ENCODE peak calls at places on chromosomes 4 and X, in six cellular contexts. R is RWPE2; D is kidney; T is GM23248; H is CD8-positive, alpha-beta T cell; O is PC-3. Q is an unnamed sample. For H3K36me3 and H3K9me3, the result is how much of the 10 kb centered on the place peaks cover.

GRCh38 chr4:167873536-167873935 is 218.8 kb upstream of the ANXA10 start:
- DNase-seq in R (no peak), D (no peak), T (no peak), H (no peak), O (no peak), Q (no peak)

GRCh38 chr4:108543359-108543968 is 76.9 kb upstream of the RPL34 start:
- DNase-seq in R (no peak), D (no peak), T (no peak), H (no peak), O (no peak), Q (no peak)

GRCh38 chr4:11130195-11130975 is 298.3 kb downstream of the HS3ST1 start:
- DNase-seq in R (no peak), D (no peak), T (peak), H (no peak), O (peak), Q (no peak)

GRCh38 chrX:2969021-2969420 is 37.3 kb upstream of the ARSH start:
- DNase-seq in R (no peak), D (no peak), T (no peak), H (no peak), O (no peak), Q (no peak)

GRCh38 chrX:95218964-95219363 is 1465.7 kb upstream of the DIAPH2 start:
- DNase-seq in R (no peak), D (no peak), T (no peak), H (no peak), O (no peak), Q (no peak)

GRCh38 chrX:65668362-65669310 is 1.2 kb downstream of the MSN start:
- DNase-seq in R (peak), D (peak), T (peak), H (peak), O (peak), Q (peak)

GRCh38 chr4:55364691-55365346 is 18.8 kb downstream of the SRD5A3 start:
- DNase-seq in R (no peak), D (no peak), T (no peak), H (no peak), O (no peak), Q (no peak)

GRCh38 chrX:153726286-153727107 is 1.8 kb downstream of the ABCD1 start:
- DNase-seq in R (no peak), D (peak), T (peak), H (peak), O (peak), Q (peak)

GRCh38 chr4:79913581-79913980 is 159.4 kb downstream of the ANTXR2 start:
- DNase-seq in R (no peak), D (no peak), T (peak), H (no peak), O (no peak), Q (no peak)

GRCh38 chrX:115560211-115560977 is 580 bp upstream of the PLS3 start:
- DNase-seq in R (peak), D (no peak), T (no peak), H (no peak), O (peak), Q (no peak)

GRCh38 chr4:184471872-184472539 is 2.3 kb downstream of the IRF2 start:
- DNase-seq in R (no peak), D (no peak), T (peak), H (no peak), O (peak), Q (no peak)

GRCh38 chr4:154722262-154722661 is 21.5 kb upstream of the LRAT start:
- DNase-seq in R (no peak), D (no peak), T (no peak), H (no peak), O (peak), Q (no peak)

GRCh38 chr4:41709844-41710481 is 38.6 kb downstream of the PHOX2B start:
- DNase-seq in R (no peak), D (no peak), T (peak), H (no peak), O (peak), Q (no peak)

GRCh38 chrX:20711366-20711765 is 444.7 kb upstream of the RPS6KA3 start:
- DNase-seq in R (no peak), D (no peak), T (no peak), H (no peak), O (no peak), Q (no peak)

GRCh38 chr4:121728066-121728465 is 31.3 kb upstream of the ANXA5 start:
- DNase-seq in R (no peak), D (no peak), T (peak), H (no peak), O (peak), Q (no peak)

GRCh38 chrX:1391370-1391706 is 575 bp downstream of the SLC25A6 start:
- DNase-seq in R (no peak), D (no peak), T (no peak), H (peak), O (peak), Q (no peak)

GRCh38 chrX:1390621-1391369 is 1.1 kb downstream of the SLC25A6 start:
- DNase-seq in R (peak), D (peak), T (peak), H (no peak), O (no peak), Q (no peak)

GRCh38 chrX:1389181-1389992 is 2.5 kb downstream of the SLC25A6 start:
- DNase-seq in R (peak), D (peak), T (no peak), H (no peak), O (no peak), Q (no peak)

GRCh38 chrX:1388651-1389050 is 3.3 kb downstream of the SLC25A6 start:
- DNase-seq in R (peak), D (peak), T (no peak), H (no peak), O (no peak), Q (no peak)

DNA sequence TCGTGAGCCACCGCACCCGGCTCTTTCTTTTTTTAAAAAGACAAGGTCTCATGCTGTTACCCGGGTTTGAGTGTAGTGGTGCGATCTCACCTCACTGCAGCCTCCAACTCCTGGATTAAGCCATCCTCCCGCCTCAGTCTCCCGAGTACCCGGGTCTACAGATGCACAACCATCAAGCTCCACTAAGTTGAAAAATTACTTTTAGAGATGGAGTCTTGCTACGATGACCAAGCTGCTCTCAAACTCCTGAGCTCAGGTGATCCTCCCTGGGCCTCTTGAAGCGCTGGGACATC is 2.0 kb downstream of the SLC25A6 start:
- DNase-seq in R (peak), D (no peak), T (no peak), H (no peak), O (no peak), Q (no peak)
- H3K36me3 ChIP-seq in R (half or more), D (under half), T (under half), H (half or more), O (half or more), Q (half or more)

DNA sequence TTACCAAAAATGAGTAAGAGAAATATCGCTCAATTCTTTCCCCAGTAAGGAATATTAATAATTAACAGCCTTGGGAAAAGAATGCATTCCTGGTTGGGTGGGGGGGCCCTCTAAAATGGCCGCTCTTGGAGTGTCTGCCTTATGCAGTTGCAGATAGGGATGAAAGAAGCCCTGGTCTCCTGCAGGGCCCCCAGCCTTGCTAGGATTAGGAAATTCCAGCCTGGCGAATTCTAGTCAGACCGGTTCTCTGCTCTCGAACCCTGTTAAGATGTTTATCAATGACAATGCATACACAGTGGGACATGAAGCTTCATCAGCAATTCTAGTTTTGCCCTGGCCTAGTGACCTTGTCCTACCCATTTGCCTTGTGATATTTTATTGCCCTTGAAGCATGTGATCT is 1047.7 kb upstream of the GRID2 start:
- DNase-seq in R (no peak), D (no peak), T (no peak), H (no peak), O (no peak), Q (no peak)
- H3K9me3 ChIP-seq in R (under half), D (under half), T (under half), H (under half), O (under half), Q (under half)

GRCh38 chr4:82354788-82355187 is 19.0 kb downstream of the HNRNPD start:
- DNase-seq in R (no peak), D (no peak), T (no peak), H (no peak), O (no peak), Q (no peak)
- H3K36me3 ChIP-seq in R (half or more), D (under half), T (half or more), H (under half), O (half or more), Q (half or more)

DNA sequence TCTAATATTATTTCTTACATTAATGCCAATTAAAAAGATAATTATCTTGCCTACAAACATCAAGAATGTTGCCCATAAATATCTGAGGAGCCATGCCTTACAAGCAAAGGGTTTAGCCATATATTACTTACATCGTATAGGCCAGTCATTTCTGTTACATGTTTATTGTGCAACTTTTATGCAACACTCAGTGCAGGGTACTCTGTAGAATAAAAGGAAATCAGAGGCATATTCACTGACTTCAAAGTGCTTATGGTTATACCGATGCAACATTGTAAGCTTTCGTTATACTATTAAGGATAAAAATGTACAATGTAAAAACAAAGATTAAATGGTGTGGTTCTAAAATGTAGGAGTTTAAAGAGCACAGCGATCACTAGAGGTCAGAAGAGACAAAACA is 315.9 kb downstream of the PCDH10 start:
- DNase-seq in R (no peak), D (no peak), T (no peak), H (no peak), O (no peak), Q (no peak)
- H3K9me3 ChIP-seq in R (under half), D (under half), T (under half), H (under half), O (under half), Q (under half)

GRCh38 chr4:1938027-1938426 is 66.8 kb downstream of the NSD2 start:
- DNase-seq in R (no peak), D (peak), T (peak), H (no peak), O (no peak), Q (no peak)
- H3K36me3 ChIP-seq in R (half or more), D (under half), T (under half), H (under half), O (under half), Q (half or more)

GRCh38 chr4:58188313-58188712 is 1078.1 kb upstream of the IGFBP7 start:
- DNase-seq in R (no peak), D (no peak), T (no peak), H (no peak), O (no peak), Q (no peak)
- H3K9me3 ChIP-seq in R (under half), D (under half), T (under half), H (under half), O (under half), Q (under half)

DNA sequence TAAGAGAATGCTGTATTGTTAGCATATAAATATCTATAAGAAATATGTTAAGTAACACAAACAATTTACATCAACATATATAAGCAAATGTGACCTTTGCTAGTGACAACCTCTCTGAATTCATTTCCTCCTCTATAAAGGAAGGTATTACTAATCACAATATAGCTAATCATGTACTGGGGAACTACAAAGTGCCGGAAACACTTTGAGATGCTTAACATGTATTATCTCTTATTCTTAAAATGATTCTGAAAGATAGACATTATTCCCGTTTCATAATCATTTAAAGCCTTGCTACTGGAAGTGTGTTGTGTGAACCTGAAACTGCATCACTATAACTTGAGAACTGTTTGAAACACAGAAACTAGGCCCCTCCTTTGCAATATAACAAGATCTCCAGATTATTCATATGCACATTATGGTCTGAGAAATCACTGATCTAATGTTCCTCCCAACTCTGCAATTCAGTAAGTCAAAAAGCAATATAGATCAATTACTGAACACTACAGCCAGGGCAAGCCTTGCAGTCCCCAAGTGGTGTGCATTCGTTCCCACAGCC is 54.0 kb downstream of the KLHL8 start:
- DNase-seq in R (no peak), D (no peak), T (no peak), H (no peak), O (no peak), Q (no peak)
- H3K36me3 ChIP-seq in R (under half), D (under half), T (under half), H (under half), O (under half), Q (under half)

GRCh38 chr4:172736046-172736445 is 432.6 kb upstream of the GALNT7 start:
- DNase-seq in R (no peak), D (no peak), T (no peak), H (no peak), O (no peak), Q (no peak)
- H3K9me3 ChIP-seq in R (under half), D (under half), T (under half), H (under half), O (under half), Q (under half)

GRCh38 chr4:3121110-3121509 is 46.6 kb downstream of the HTT start:
- DNase-seq in R (no peak), D (no peak), T (no peak), H (no peak), O (no peak), Q (no peak)

GRCh38 chr4:3123201-3123671 is 48.8 kb downstream of the HTT start:
- DNase-seq in R (no peak), D (no peak), T (peak), H (no peak), O (no peak), Q (no peak)

GRCh38 chr4:3121596-3121995 is 47.1 kb downstream of the HTT start:
- DNase-seq in R (no peak), D (no peak), T (no peak), H (no peak), O (no peak), Q (no peak)

GRCh38 chr4:3124070-3124767 is 49.7 kb downstream of the HTT start:
- DNase-seq in R (no peak), D (no peak), T (no peak), H (no peak), O (no peak), Q (no peak)

DNA sequence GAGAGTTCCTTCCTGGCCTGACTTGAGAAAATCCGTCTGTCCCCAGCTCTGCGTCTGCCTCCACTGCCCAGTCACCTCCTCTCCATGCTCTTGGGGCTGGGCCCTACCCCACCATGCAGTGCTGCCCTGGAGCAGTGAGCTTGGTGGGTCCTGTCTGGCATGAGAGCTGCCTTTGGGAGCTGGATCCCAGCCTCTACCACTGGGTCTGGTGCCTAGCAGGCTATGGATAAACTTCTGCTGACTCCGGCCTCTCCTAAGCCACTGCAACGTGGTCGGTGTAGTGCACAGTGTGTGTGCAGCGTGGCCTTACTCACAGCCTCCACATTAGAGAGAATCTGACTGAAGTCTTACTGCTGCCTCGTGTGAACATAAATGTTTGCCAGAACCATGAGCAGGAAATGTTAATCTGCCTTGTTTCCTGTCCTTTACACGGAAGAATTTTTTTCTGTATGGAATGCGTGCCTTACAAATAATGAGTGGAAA is 47.6 kb downstream of the HTT start:
- DNase-seq in R (no peak), D (no peak), T (peak), H (no peak), O (no peak), Q (no peak)
- H3K36me3 ChIP-seq in R (half or more), D (under half), T (under half), H (under half), O (under half), Q (half or more)